ENCODE peak calls at places on chromosome 11, in six cellular contexts. B, X, R, M, P and D are unnamed samples.

GRCh38 chr11:128471138-128471661 is 116.2 kb downstream of the ETS1 start:
- DNase-seq in B (no peak), X (no peak), R (no peak), M (no peak), P (no peak), D (no peak)

GRCh38 chr11:1892116-1892515 is 421 bp upstream of the PRR33 start:
- DNase-seq in B (no peak), X (no peak), R (no peak), M (no peak), P (no peak), D (no peak)

GRCh38 chr11:128095459-128096096 is 491.8 kb downstream of the ETS1 start:
- DNase-seq in B (no peak), X (no peak), R (no peak), M (no peak), P (no peak), D (no peak)

GRCh38 chr11:34050536-34050935 is 995 bp upstream of the CAPRIN1 start:
- DNase-seq in B (no peak), X (no peak), R (no peak), M (no peak), P (no peak), D (no peak)

GRCh38 chr11:78227906-78228305 is 39.2 kb downstream of the USP35 start:
- DNase-seq in B (peak; percentile 16), X (no peak), R (no peak), M (no peak), P (no peak), D (no peak)

GRCh38 chr11:121596195-121597145 is 143.7 kb upstream of the SORL1-AS1 start:
- DNase-seq in B (no peak), X (no peak), R (no peak), M (no peak), P (no peak), D (no peak)

GRCh38 chr11:94546886-94547285 is 3.2 kb downstream of the FUT4 start:
- DNase-seq in B (no peak), X (no peak), R (no peak), M (no peak), P (no peak), D (no peak)

GRCh38 chr11:58577441-58578135 is 1.3 kb upstream of the ZFP91 start:
- DNase-seq in B (peak; percentile 72), X (peak; percentile 62), R (peak; percentile 65), M (no peak), P (no peak), D (peak; percentile 85)

GRCh38 chr11:35976434-35976833 is 32.6 kb downstream of the LDLRAD3 start:
- DNase-seq in B (no peak), X (no peak), R (no peak), M (no peak), P (no peak), D (no peak)

GRCh38 chr11:21385669-21386068 is 716.3 kb downstream of the NELL1 start:
- DNase-seq in B (no peak), X (no peak), R (no peak), M (no peak), P (no peak), D (no peak)

GRCh38 chr11:114977596-114977995 is 299.3 kb downstream of the NXPE2 start:
- DNase-seq in B (no peak), X (no peak), R (no peak), M (no peak), P (no peak), D (no peak)

GRCh38 chr11:843818-844692 is 1.4 kb downstream of the TSPAN4 start:
- DNase-seq in B (peak; percentile 97), X (peak; percentile 98), R (no peak), M (peak; percentile 84), P (peak; percentile 95), D (peak; percentile 98)

GRCh38 chr11:62444835-62445234 is 26.0 kb downstream of the SCGB1A1 start:
- DNase-seq in B (no peak), X (no peak), R (no peak), M (no peak), P (no peak), D (no peak)

GRCh38 chr11:46657186-46657585 is 39.8 kb downstream of the ATG13 start:
- DNase-seq in B (no peak), X (no peak), R (no peak), M (no peak), P (no peak), D (no peak)

GRCh38 chr11:96200243-96200642 is 142.8 kb downstream of the MAML2 start:
- DNase-seq in B (no peak), X (no peak), R (no peak), M (no peak), P (no peak), D (no peak)

GRCh38 chr11:118319031-118319814 is 14.7 kb downstream of the CD3E start:
- DNase-seq in B (no peak), X (no peak), R (no peak), M (no peak), P (no peak), D (no peak)

GRCh38 chr11:87722756-87723599 is 452.3 kb downstream of the RAB38 start:
- DNase-seq in B (no peak), X (no peak), R (no peak), M (no peak), P (no peak), D (no peak)

GRCh38 chr11:1557904-1558831 is 13.9 kb downstream of the DUSP8 start:
- DNase-seq in B (no peak), X (peak; percentile 67), R (no peak), M (peak; percentile 66), P (no peak), D (no peak)

GRCh38 chr11:109015283-109015682 is 350.4 kb downstream of the DDX10 start:
- DNase-seq in B (no peak), X (no peak), R (no peak), M (no peak), P (no peak), D (no peak)

GRCh38 chr11:123381817-123382554 is 48.1 kb upstream of the GRAMD1B start:
- DNase-seq in B (no peak), X (no peak), R (peak; percentile 70), M (no peak), P (no peak), D (no peak)

GRCh38 chr11:35765211-35765610 is 102.6 kb downstream of the TRIM44 start:
- DNase-seq in B (no peak), X (no peak), R (no peak), M (no peak), P (no peak), D (no peak)

GRCh38 chr11:76787911-76788596 is 4.9 kb downstream of the TSKU start:
- DNase-seq in B (no peak), X (peak; percentile 34), R (no peak), M (peak; percentile 53), P (no peak), D (peak; percentile 78)

GRCh38 chr11:118343981-118344521 is at the start of gene CD3G:
- DNase-seq in B (no peak), X (no peak), R (peak; percentile 69), M (no peak), P (no peak), D (no peak)

GRCh38 chr11:111148953-111149352 is 96.6 kb upstream of the POU2AF2 start:
- DNase-seq in B (no peak), X (no peak), R (no peak), M (no peak), P (peak; percentile 18), D (no peak)

GRCh38 chr11:130428692-130429681 is 578 bp upstream of the ADAMTS8 start:
- DNase-seq in B (no peak), X (no peak), R (no peak), M (no peak), P (no peak), D (no peak)

GRCh38 chr11:35148163-35148562 is 9.2 kb downstream of the CD44 start:
- DNase-seq in B (no peak), X (no peak), R (no peak), M (no peak), P (no peak), D (no peak)

GRCh38 chr11:27921472-27921871 is 186.5 kb downstream of the KIF18A start:
- DNase-seq in B (no peak), X (no peak), R (no peak), M (no peak), P (no peak), D (no peak)

GRCh38 chr11:67409781-67410368 is 5.6 kb upstream of the CARNS1 start:
- DNase-seq in B (no peak), X (no peak), R (no peak), M (no peak), P (no peak), D (no peak)

GRCh38 chr11:28566643-28567042 is 458.5 kb downstream of the METTL15 start:
- DNase-seq in B (peak; percentile 95), X (peak; percentile 65), R (no peak), M (no peak), P (peak; percentile 43), D (no peak)

GRCh38 chr11:132028380-132029240 is 658.2 kb downstream of the NTM start:
- DNase-seq in B (peak; percentile 74), X (no peak), R (no peak), M (no peak), P (no peak), D (no peak)